ENCODE peak calls at places on chromosomes 7 and 10, in eight cellular contexts. S is spleen; V is H9; E is hepatocyte; M is body of pancreas; N is CD4-positive, CD25-positive, alpha-beta regulatory T cell; I is CD8-positive, alpha-beta T cell; A is kidney. B is an unnamed sample.

GRCh38 chr7:77745746-77746145 is 49.5 kb downstream of the RSBN1L start:
- DNase-seq in S (peak; percentile 47), V (no peak), E (no peak), M (no peak), N (no peak), I (no peak), A (no peak), B (no peak)

GRCh38 chr7:2247141-2247985 is 5.3 kb downstream of the NUDT1 start:
- DNase-seq in S (no peak), V (peak; percentile 75), E (peak; percentile 42), M (no peak), N (no peak), I (no peak), A (no peak), B (peak; percentile 79)

GRCh38 chr10:59674211-59674836 is 35.3 kb downstream of the SLC16A9 start:
- DNase-seq in S (no peak), V (no peak), E (peak; percentile 71), M (no peak), N (no peak), I (no peak), A (no peak), B (no peak)

GRCh38 chr10:33776419-33776818 is 442.0 kb upstream of the NRP1 start:
- DNase-seq in S (no peak), V (no peak), E (no peak), M (no peak), N (no peak), I (no peak), A (no peak), B (peak; percentile 54)

GRCh38 chr7:2631924-2632716 is at the start of gene TTYH3:
- DNase-seq in S (peak; percentile 94), V (no peak), E (no peak), M (peak; percentile 48), N (no peak), I (no peak), A (peak; percentile 91), B (no peak)

GRCh38 chr7:5481241-5482019 is 57.8 kb upstream of the TNRC18 start:
- DNase-seq in S (no peak), V (no peak), E (no peak), M (no peak), N (no peak), I (no peak), A (no peak), B (no peak)

GRCh38 chr10:31757831-31758230 is 170.8 kb downstream of the ARHGAP12 start:
- DNase-seq in S (no peak), V (no peak), E (no peak), M (no peak), N (no peak), I (no peak), A (no peak), B (no peak)

GRCh38 chr7:94697671-94697994 is 41.7 kb upstream of the SGCE start:
- DNase-seq in S (no peak), V (no peak), E (no peak), M (no peak), N (no peak), I (no peak), A (no peak), B (no peak)

GRCh38 chr7:154385214-154385613 is 333.0 kb downstream of the DPP6 start:
- DNase-seq in S (no peak), V (no peak), E (no peak), M (no peak), N (no peak), I (no peak), A (no peak), B (no peak)

GRCh38 chr7:112195717-112196116 is 10.5 kb downstream of the DOCK4 start:
- DNase-seq in S (no peak), V (no peak), E (no peak), M (no peak), N (no peak), I (no peak), A (no peak), B (no peak)

GRCh38 chr7:29207469-29207868 is 12.9 kb downstream of the CHN2 start:
- DNase-seq in S (no peak), V (no peak), E (no peak), M (no peak), N (no peak), I (no peak), A (no peak), B (no peak)

GRCh38 chr10:87500646-87501048 is 4.0 kb upstream of the MINPP1 start:
- DNase-seq in S (no peak), V (no peak), E (peak; percentile 46), M (peak; percentile 18), N (no peak), I (no peak), A (no peak), B (no peak)

GRCh38 chr7:356087-356486 is 66.1 kb downstream of the FOXL3 start:
- DNase-seq in S (no peak), V (no peak), E (no peak), M (no peak), N (no peak), I (no peak), A (no peak), B (no peak)

GRCh38 chr10:101341438-101341837 is 12.5 kb upstream of the BTRC start:
- DNase-seq in S (no peak), V (no peak), E (no peak), M (no peak), N (no peak), I (no peak), A (no peak), B (no peak)
- H3K9me3 ChIP-seq in S (no peaks in the 10 kb centered on the region), V (no peaks in the 10 kb centered on the region), E (no peaks in the 10 kb centered on the region), M (no peaks in the 10 kb centered on the region), N (no peaks in the 10 kb centered on the region), I (no peaks in the 10 kb centered on the region), A (no peaks in the 10 kb centered on the region), B (no peaks in the 10 kb centered on the region)

GRCh38 chr10:62057872-62058271 is 156.4 kb downstream of the ARID5B start:
- DNase-seq in S (no peak), V (no peak), E (no peak), M (no peak), N (no peak), I (no peak), A (no peak), B (no peak)

GRCh38 chr10:62059424-62059913 is 158.0 kb downstream of the ARID5B start:
- DNase-seq in S (no peak), V (no peak), E (no peak), M (no peak), N (no peak), I (no peak), A (no peak), B (no peak)

GRCh38 chr10:62058476-62058875 is 157.0 kb downstream of the ARID5B start:
- DNase-seq in S (no peak), V (no peak), E (no peak), M (no peak), N (no peak), I (no peak), A (no peak), B (no peak)

GRCh38 chr10:62057359-62057758 is 155.9 kb downstream of the ARID5B start:
- DNase-seq in S (no peak), V (no peak), E (no peak), M (no peak), N (no peak), I (no peak), A (no peak), B (no peak)

GRCh38 chr10:62058896-62059423 is 157.5 kb downstream of the ARID5B start:
- DNase-seq in S (no peak), V (no peak), E (no peak), M (no peak), N (no peak), I (no peak), A (no peak), B (no peak)
- H3K27ac ChIP-seq in S (peak overlapping the region; percentile 86), V (no peak overlapping the region), E (peak overlapping the region; percentile 68), M (no peak overlapping the region), N (peak overlapping the region; percentile 51), I (no peak overlapping the region), A (peak overlapping the region; percentile 94), B (no peak overlapping the region)

DNA sequence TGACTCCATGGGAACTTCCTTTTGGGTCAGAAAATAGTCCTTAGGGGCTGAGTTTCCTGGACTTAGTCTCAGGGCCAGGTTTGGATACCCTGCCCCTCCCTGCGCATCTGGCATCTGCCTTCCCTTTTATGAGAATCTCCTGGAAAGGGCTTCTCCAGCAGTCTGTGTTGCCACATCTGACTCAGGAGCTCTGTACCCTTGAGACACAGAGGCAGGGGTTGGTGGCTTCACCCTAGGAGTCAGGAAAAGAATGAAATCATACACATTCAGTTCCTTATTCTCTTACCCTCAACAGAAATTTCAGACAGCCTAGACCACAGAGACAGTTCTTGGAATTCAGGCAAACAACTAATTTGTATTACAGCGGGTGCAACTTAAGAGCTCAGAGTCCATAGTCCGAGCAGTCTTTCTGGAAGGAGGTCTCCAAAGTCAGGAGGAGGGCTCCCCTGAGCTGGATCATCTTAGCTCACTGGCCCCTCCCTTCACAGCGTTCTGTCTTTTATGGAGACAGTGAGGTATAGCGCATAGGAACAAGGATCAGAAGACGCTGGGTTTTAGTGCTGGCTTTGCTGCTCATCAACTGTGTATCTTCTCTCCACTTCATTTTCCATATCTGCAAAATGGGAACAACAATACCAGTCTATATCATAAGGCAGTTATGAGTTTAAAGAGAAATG is 3.0 kb upstream of the PLAU start:
- DNase-seq in S (no peak), V (no peak), E (no peak), M (no peak), N (no peak), I (no peak), A (peak; percentile 45), B (no peak)
- H3K4me1 ChIP-seq in S (peaks cover 19% of the 10 kb centered on the region), V (peaks cover 5% of the 10 kb centered on the region), E (peaks cover 48% of the 10 kb centered on the region), M (peaks cover 17% of the 10 kb centered on the region), N (peaks cover 23% of the 10 kb centered on the region), I (peaks cover 30% of the 10 kb centered on the region), A (peaks cover 31% of the 10 kb centered on the region), B (peaks cover 24% of the 10 kb centered on the region)

GRCh38 chr7:6675807-6676405 is 30.8 kb downstream of the ZNF12 start:
- DNase-seq in S (no peak), V (no peak), E (no peak), M (no peak), N (no peak), I (no peak), A (no peak), B (no peak)
- H3K9me3 ChIP-seq in S (peaks cover 87% of the 10 kb centered on the region), V (peaks cover 77% of the 10 kb centered on the region), E (peaks cover 33% of the 10 kb centered on the region), M (no peaks in the 10 kb centered on the region), N (peaks cover 80% of the 10 kb centered on the region), I (peaks cover 50% of the 10 kb centered on the region), A (peaks cover 35% of the 10 kb centered on the region), B (peaks cover 51% of the 10 kb centered on the region)

DNA sequence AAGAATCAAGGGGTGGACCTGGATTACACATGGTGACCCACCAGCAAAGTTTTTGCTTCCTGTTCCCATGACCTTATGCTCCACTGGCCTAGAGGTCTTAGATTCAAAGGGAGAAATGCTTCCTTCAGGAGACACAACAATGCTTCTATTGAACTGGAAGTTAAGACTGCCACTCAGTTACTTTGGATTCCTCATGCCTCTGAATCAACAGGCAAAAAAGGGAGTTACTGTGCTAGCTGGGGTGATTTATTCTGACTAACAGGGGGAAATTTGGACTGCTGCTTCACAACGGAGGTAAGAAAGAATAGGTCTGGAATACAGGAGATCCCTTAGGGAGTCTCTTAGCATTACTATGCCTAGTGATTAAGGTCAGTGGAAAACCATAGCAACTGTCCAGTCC is 10.3 kb downstream of the TMEM229A start:
- DNase-seq in S (no peak), V (no peak), E (no peak), M (no peak), N (no peak), I (no peak), A (no peak), B (no peak)
- H3K27ac ChIP-seq in S (no peak overlapping the region), V (no peak overlapping the region), E (no peak overlapping the region), M (no peak overlapping the region), N (no peak overlapping the region), I (no peak overlapping the region), A (no peak overlapping the region), B (no peak overlapping the region)

B was measured in Karpas-422.